ENCODE peak calls at places on chromosomes 5 and 9, in six cellular contexts. L is GM12878, Z is WTC11, H is HCT116, W is HepG2, U is K562. S is an unnamed sample.
A peak's percentile ranks its signal among the peaks of the same experiment; 100 is the strongest.

GRCh38 chr9:17906841-17907779 is 328.2 kb downstream of the SH3GL2 start:
- DNase-seq in L (no peak), Z (peak; percentile 47), H (no peak), W (no peak), U (no peak), S (no peak)

GRCh38 chr5:52943808-52944207 is 45.3 kb upstream of the ITGA2 start:
- DNase-seq in L (no peak), Z (no peak), H (no peak), W (no peak), U (no peak), S (no peak)

GRCh38 chr9:100652850-100653249 is 75.0 kb downstream of the CAVIN4 start:
- DNase-seq in L (no peak), Z (no peak), H (no peak), W (no peak), U (no peak), S (no peak)

GRCh38 chr9:134174073-134174449 is 9.7 kb upstream of the RNU6ATAC start:
- DNase-seq in L (no peak), Z (no peak), H (no peak), W (no peak), U (no peak), S (no peak)

GRCh38 chr5:153619706-153620105 is 129.2 kb downstream of the GRIA1 start:
- DNase-seq in L (no peak), Z (no peak), H (no peak), W (no peak), U (no peak), S (no peak)

GRCh38 chr5:144191998-144192397 is 21.3 kb downstream of the KCTD16 start:
- DNase-seq in L (peak; percentile 73), Z (no peak), H (peak; percentile 65), W (peak; percentile 42), U (peak; percentile 16), S (peak; percentile 25)

GRCh38 chr9:129284607-129285291 is 106.7 kb upstream of the IER5L start:
- DNase-seq in L (no peak), Z (no peak), H (no peak), W (no peak), U (no peak), S (no peak)

GRCh38 chr5:80608730-80609129 is 38.6 kb upstream of the ANKRD34B start:
- DNase-seq in L (no peak), Z (no peak), H (no peak), W (no peak), U (no peak), S (no peak)

GRCh38 chr9:70021026-70021571 is 22.5 kb upstream of the MAMDC2 start:
- DNase-seq in L (no peak), Z (no peak), H (no peak), W (no peak), U (no peak), S (no peak)

GRCh38 chr9:35611230-35611797 is 6.3 kb downstream of the TESK1 start:
- DNase-seq in L (no peak), Z (peak; percentile 63), H (peak; percentile 13), W (peak; percentile 17), U (peak; percentile 35), S (peak; percentile 58)

GRCh38 chr5:58759745-58760144 is 176.9 kb downstream of the RAB3C start:
- DNase-seq in L (peak; percentile 58), Z (no peak), H (no peak), W (no peak), U (no peak), S (no peak)

GRCh38 chr9:82154573-82154972 is 166.0 kb downstream of the SPATA31D1 start:
- DNase-seq in L (no peak), Z (no peak), H (no peak), W (no peak), U (no peak), S (no peak)

GRCh38 chr5:39518516-39518915 is 93.7 kb upstream of the DAB2 start:
- DNase-seq in L (no peak), Z (no peak), H (no peak), W (no peak), U (no peak), S (no peak)

GRCh38 chr5:33737284-33737683 is 154.5 kb downstream of the ADAMTS12 start:
- DNase-seq in L (no peak), Z (no peak), H (no peak), W (no peak), U (no peak), S (no peak)

GRCh38 chr5:33736510-33736909 is 155.3 kb downstream of the ADAMTS12 start:
- DNase-seq in L (no peak), Z (no peak), H (no peak), W (peak; percentile 4), U (no peak), S (no peak)

GRCh38 chr5:33737697-33738096 is 154.1 kb downstream of the ADAMTS12 start:
- DNase-seq in L (no peak), Z (no peak), H (no peak), W (no peak), U (no peak), S (no peak)

GRCh38 chr5:33733225-33733624 is 158.6 kb downstream of the ADAMTS12 start:
- DNase-seq in L (no peak), Z (no peak), H (no peak), W (no peak), U (no peak), S (no peak)

DNA sequence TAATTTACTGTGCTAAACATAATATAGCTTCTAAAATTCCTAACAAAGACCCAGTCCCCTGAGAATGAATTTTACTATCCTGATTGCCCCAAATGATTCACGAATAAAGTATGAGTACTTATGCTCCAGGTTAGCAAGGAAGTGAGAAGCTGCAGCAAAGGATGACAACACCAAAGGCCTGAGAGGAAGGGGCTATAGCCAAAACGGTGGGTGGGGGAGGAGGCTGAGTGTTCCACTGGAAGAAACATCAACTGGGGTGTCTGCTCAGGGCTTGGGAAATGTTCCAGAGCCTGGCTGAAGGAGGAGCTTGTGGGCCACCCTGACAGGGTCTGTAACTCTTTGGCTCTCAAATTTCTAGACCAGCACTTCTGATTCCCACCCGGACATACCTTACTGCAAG is 157.2 kb downstream of the ADAMTS12 start:
- DNase-seq in L (no peak), Z (peak; percentile 31), H (no peak), W (no peak), U (no peak), S (no peak)
- TF ChIP-seq SP1 in L (no peak), Z (no peak), H (no peak), W (no peak), U (no peak), S (no peak)

DNA sequence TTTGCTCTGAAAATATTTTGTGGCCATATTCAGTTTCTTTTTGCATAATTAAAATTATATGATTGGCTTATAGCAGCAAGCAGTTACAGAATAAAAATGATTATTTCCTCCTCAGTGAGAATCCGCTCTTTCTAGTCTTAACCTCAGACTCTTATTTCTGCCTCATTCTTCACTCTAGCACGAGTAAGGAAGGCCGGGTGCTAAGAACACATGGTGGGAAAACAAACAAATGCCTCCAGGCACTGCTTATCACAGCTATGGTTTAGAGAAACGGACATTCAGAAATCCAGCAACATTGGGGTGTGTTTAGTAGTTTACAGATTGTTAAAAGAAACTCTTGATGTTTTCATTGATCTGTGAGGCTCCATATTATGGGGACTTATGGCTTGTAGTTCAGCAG is 168.7 kb downstream of the KDM4C start:
- DNase-seq in L (no peak), Z (no peak), H (no peak), W (no peak), U (no peak), S (no peak)
- TF ChIP-seq SP1 in L (no peak), Z (no peak), H (no peak), W (no peak), U (no peak), S (no peak)

GRCh38 chr9:21852751-21853150 is 50.3 kb downstream of the MTAP start:
- DNase-seq in L (peak; percentile 27), Z (no peak), H (no peak), W (no peak), U (no peak), S (no peak)

GRCh38 chr9:21853414-21853813 is 51.0 kb downstream of the MTAP start:
- DNase-seq in L (no peak), Z (no peak), H (no peak), W (peak; percentile 70), U (no peak), S (no peak)

GRCh38 chr9:21856301-21857094 is 54.1 kb downstream of the MTAP start:
- DNase-seq in L (no peak), Z (no peak), H (no peak), W (peak; percentile 33), U (no peak), S (no peak)

GRCh38 chr9:21854119-21854518 is 51.7 kb downstream of the MTAP start:
- DNase-seq in L (no peak), Z (no peak), H (no peak), W (no peak), U (no peak), S (no peak)

GRCh38 chr9:21854594-21854993 is 52.2 kb downstream of the MTAP start:
- DNase-seq in L (no peak), Z (no peak), H (no peak), W (peak; percentile 29), U (no peak), S (no peak)
- TF ChIP-seq SP1 in L (no peak), Z (no peak), H (no peak), W (no peak), U (no peak), S (no peak)

GRCh38 chr5:83357621-83358231 is 113.8 kb upstream of the VCAN start:
- DNase-seq in L (no peak), Z (no peak), H (no peak), W (no peak), U (no peak), S (no peak)
- TF ChIP-seq SP1 in L (no peak), Z (no peak), H (no peak), W (no peak), U (no peak), S (no peak)